ENCODE peak calls at places on chromosomes 12 and 14, in six cellular contexts. N is stimulated activated CD8-positive, alpha-beta memory T cell treated with anti-CD3 and anti-CD28 coated beads, Interleukin-7, amount 100 ng/mL, for 1 hour; Q is T-helper 2 cell treated with Interferon-gamma antibody and Interleukin-4, amounts not matched to agents 5 μg/mL and 100 μg/mL, for 36 hours; M is GM04504; J is AG20443; T is NCI-H2081. Y is an unnamed sample.

GRCh38 chr12:80268924-80269749 is 169.8 kb downstream of the OTOGL start:
- DNase-seq in N (no peak), Q (no peak), M (no peak), J (peak), T (no peak), Y (peak)

GRCh38 chr14:91872517-91873470 is 5.5 kb upstream of the TC2N start:
- DNase-seq in N (no peak), Q (no peak), M (no peak), J (peak), T (no peak), Y (peak)

GRCh38 chr12:72288911-72289310 is 16.7 kb downstream of the TRHDE start:
- DNase-seq in N (no peak), Q (no peak), M (no peak), J (no peak), T (no peak), Y (no peak)

GRCh38 chr12:107844312-107844921 is 69.9 kb downstream of the ASCL4 start:
- DNase-seq in N (no peak), Q (no peak), M (no peak), J (peak), T (no peak), Y (peak)

GRCh38 chr14:104928391-104929133 is 3.9 kb downstream of the PLD4 start:
- DNase-seq in N (no peak), Q (no peak), M (no peak), J (no peak), T (no peak), Y (no peak)

GRCh38 chr14:105195533-105196227 is 14.6 kb upstream of the NUDT14 start:
- DNase-seq in N (no peak), Q (no peak), M (no peak), J (no peak), T (no peak), Y (no peak)

GRCh38 chr12:105698047-105698446 is 367.6 kb downstream of the C12orf75 start:
- DNase-seq in N (no peak), Q (no peak), M (no peak), J (no peak), T (no peak), Y (no peak)

GRCh38 chr14:105049753-105050550 is 15.3 kb downstream of the GPR132 start:
- DNase-seq in N (no peak), Q (no peak), M (no peak), J (no peak), T (no peak), Y (no peak)

GRCh38 chr12:29164477-29165163 is 15.5 kb downstream of the FAR2 start:
- DNase-seq in N (no peak), Q (no peak), M (peak), J (peak), T (no peak), Y (peak)

GRCh38 chr14:104985675-104986486 is at the start of gene CLBA1:
- DNase-seq in N (peak), Q (peak), M (peak), J (peak), T (peak), Y (peak)

GRCh38 chr12:19440019-19440858 is 947 bp downstream of the AEBP2 start:
- DNase-seq in N (peak), Q (peak), M (no peak), J (peak), T (peak), Y (peak)

GRCh38 chr12:19489168-19489567 is 49.9 kb downstream of the AEBP2 start:
- DNase-seq in N (no peak), Q (peak), M (no peak), J (no peak), T (no peak), Y (no peak)

GRCh38 chr14:42001436-42001835 is 394.8 kb downstream of the LRFN5 start:
- DNase-seq in N (no peak), Q (no peak), M (no peak), J (no peak), T (no peak), Y (no peak)

GRCh38 chr12:116339062-116339461 is 61.6 kb upstream of the MED13L start:
- DNase-seq in N (no peak), Q (no peak), M (no peak), J (no peak), T (no peak), Y (no peak)

GRCh38 chr14:104642540-104642868 is 37.9 kb upstream of the TMEM179 start:
- DNase-seq in N (no peak), Q (no peak), M (no peak), J (no peak), T (no peak), Y (no peak)

GRCh38 chr12:6215120-6215807 is 15.1 kb downstream of the CD9 start:
- DNase-seq in N (no peak), Q (no peak), M (no peak), J (no peak), T (no peak), Y (no peak)

GRCh38 chr14:62162998-62163589 is 400.9 kb downstream of the SNAPC1 start:
- DNase-seq in N (no peak), Q (no peak), M (no peak), J (peak), T (peak), Y (peak)

GRCh38 chr14:51035611-51036192 is 59.2 kb downstream of the TRIM9 start:
- DNase-seq in N (no peak), Q (no peak), M (no peak), J (no peak), T (no peak), Y (no peak)

GRCh38 chr14:74825008-74825407 is 50.9 kb downstream of the PROX2 start:
- DNase-seq in N (no peak), Q (no peak), M (no peak), J (no peak), T (no peak), Y (peak)

GRCh38 chr12:23099104-23099503 is 474.1 kb downstream of the ETNK1 start:
- DNase-seq in N (no peak), Q (no peak), M (no peak), J (no peak), T (no peak), Y (no peak)

GRCh38 chr14:106062502-106063272 is 536.3 kb downstream of the TMEM121 start:
- DNase-seq in N (no peak), Q (no peak), M (no peak), J (no peak), T (no peak), Y (no peak)

GRCh38 chr12:10559241-10559640 is 53.6 kb downstream of the EIF2S3B start:
- DNase-seq in N (no peak), Q (no peak), M (no peak), J (no peak), T (no peak), Y (no peak)

GRCh38 chr12:54357802-54358619 is 6.3 kb downstream of the GPR84 start:
- DNase-seq in N (no peak), Q (peak), M (no peak), J (peak), T (peak), Y (peak)

GRCh38 chr12:2239376-2240010 is 186.7 kb downstream of the CACNA1C start:
- DNase-seq in N (no peak), Q (no peak), M (no peak), J (no peak), T (no peak), Y (no peak)

GRCh38 chr12:105523164-105524057 is 192.9 kb downstream of the C12orf75 start:
- DNase-seq in N (no peak), Q (no peak), M (peak), J (peak), T (no peak), Y (peak)

GRCh38 chr12:16163891-16164290 is 113.6 kb downstream of the SLC15A5 start:
- DNase-seq in N (no peak), Q (no peak), M (no peak), J (no peak), T (no peak), Y (no peak)

GRCh38 chr14:106879241-106879640 is 1352.9 kb downstream of the TMEM121 start:
- DNase-seq in N (no peak), Q (peak), M (no peak), J (no peak), T (no peak), Y (no peak)

GRCh38 chr12:52080403-52081201 is 1.1 kb downstream of the SMIM41 start:
- DNase-seq in N (no peak), Q (no peak), M (no peak), J (no peak), T (peak), Y (no peak)

GRCh38 chr12:87140257-87140656 is 884.1 kb upstream of the MGAT4C start:
- DNase-seq in N (no peak), Q (no peak), M (no peak), J (peak), T (no peak), Y (no peak)

GRCh38 chr14:94317259-94317658 is 5.9 kb downstream of the SERPINA6 start:
- DNase-seq in N (no peak), Q (no peak), M (no peak), J (no peak), T (no peak), Y (no peak)

GRCh38 chr12:104671407-104672095 is 214.8 kb downstream of the CHST11 start:
- DNase-seq in N (peak), Q (peak), M (peak), J (peak), T (no peak), Y (peak)

GRCh38 chr12:126295652-126296051 is 1230.4 kb downstream of the AACS start:
- DNase-seq in N (no peak), Q (no peak), M (no peak), J (no peak), T (no peak), Y (no peak)

GRCh38 chr12:31899136-31899535 is 60.1 kb upstream of the RESF1 start:
- DNase-seq in N (no peak), Q (no peak), M (no peak), J (no peak), T (no peak), Y (no peak)

Y was measured in GM03348.